ENCODE peak calls at places on chromosomes 11 and 22, in eight cellular contexts. One of them, this sample, is unnamed. For H3K4me1, the result is how much of the 10 kb centered on the place peaks cover.

GRCh38 chr11:7457211-7457610 is 28.1 kb upstream of the OLFML1 start:
- DNase-seq in breast epithelium: no peak
- DNase-seq in left ventricle myocardium inferior: no peak
- DNase-seq in OCI-LY7: no peak
- DNase-seq in IMR-90: no peak
- DNase-seq in right lobe of liver: no peak
- DNase-seq in CD8-positive, alpha-beta T cell: no peak
- DNase-seq in tibial artery: no peak
- DNase-seq in this sample: peak

GRCh38 chr22:35334010-35334409 is 34.3 kb downstream of the TOM1 start:
- DNase-seq in breast epithelium: no peak
- DNase-seq in left ventricle myocardium inferior: no peak
- DNase-seq in OCI-LY7: no peak
- DNase-seq in IMR-90: no peak
- DNase-seq in right lobe of liver: no peak
- DNase-seq in CD8-positive, alpha-beta T cell: no peak
- DNase-seq in tibial artery: no peak
- DNase-seq in this sample: no peak

GRCh38 chr22:38873469-38874411 is 1.7 kb upstream of the CBX6 start:
- DNase-seq in breast epithelium: peak
- DNase-seq in left ventricle myocardium inferior: no peak
- DNase-seq in OCI-LY7: no peak
- DNase-seq in IMR-90: no peak
- DNase-seq in right lobe of liver: no peak
- DNase-seq in CD8-positive, alpha-beta T cell: peak
- DNase-seq in tibial artery: no peak
- DNase-seq in this sample: peak

GRCh38 chr11:12165237-12165875 is 55.0 kb downstream of the MICAL2 start:
- DNase-seq in breast epithelium: no peak
- DNase-seq in left ventricle myocardium inferior: no peak
- DNase-seq in OCI-LY7: no peak
- DNase-seq in IMR-90: no peak
- DNase-seq in right lobe of liver: no peak
- DNase-seq in CD8-positive, alpha-beta T cell: no peak
- DNase-seq in tibial artery: no peak
- DNase-seq in this sample: no peak

GRCh38 chr22:45599836-45600577 is 71.6 kb upstream of the ATXN10 start:
- DNase-seq in breast epithelium: no peak
- DNase-seq in left ventricle myocardium inferior: no peak
- DNase-seq in OCI-LY7: no peak
- DNase-seq in IMR-90: no peak
- DNase-seq in right lobe of liver: no peak
- DNase-seq in CD8-positive, alpha-beta T cell: no peak
- DNase-seq in tibial artery: no peak
- DNase-seq in this sample: no peak

GRCh38 chr11:2287102-2287501 is 14.6 kb downstream of the C11orf21 start:
- DNase-seq in breast epithelium: no peak
- DNase-seq in left ventricle myocardium inferior: no peak
- DNase-seq in OCI-LY7: no peak
- DNase-seq in IMR-90: no peak
- DNase-seq in right lobe of liver: peak
- DNase-seq in CD8-positive, alpha-beta T cell: no peak
- DNase-seq in tibial artery: no peak
- DNase-seq in this sample: no peak

GRCh38 chr11:31769241-31769640 is 41.9 kb downstream of the PAX6 start:
- DNase-seq in breast epithelium: no peak
- DNase-seq in left ventricle myocardium inferior: no peak
- DNase-seq in OCI-LY7: no peak
- DNase-seq in IMR-90: no peak
- DNase-seq in right lobe of liver: no peak
- DNase-seq in CD8-positive, alpha-beta T cell: no peak
- DNase-seq in tibial artery: no peak
- DNase-seq in this sample: no peak

GRCh38 chr22:36986242-36986821 is 32.9 kb downstream of the TST start:
- DNase-seq in breast epithelium: no peak
- DNase-seq in left ventricle myocardium inferior: no peak
- DNase-seq in OCI-LY7: peak
- DNase-seq in IMR-90: no peak
- DNase-seq in right lobe of liver: peak
- DNase-seq in CD8-positive, alpha-beta T cell: peak
- DNase-seq in tibial artery: no peak
- DNase-seq in this sample: no peak

GRCh38 chr11:7046474-7046873 is 26.2 kb downstream of the NLRP14 start:
- DNase-seq in breast epithelium: no peak
- DNase-seq in left ventricle myocardium inferior: no peak
- DNase-seq in OCI-LY7: no peak
- DNase-seq in IMR-90: peak
- DNase-seq in right lobe of liver: no peak
- DNase-seq in CD8-positive, alpha-beta T cell: no peak
- DNase-seq in tibial artery: no peak
- DNase-seq in this sample: no peak

GRCh38 chr11:697811-698311 is 2.2 kb downstream of the TMEM80 start:
- DNase-seq in breast epithelium: no peak
- DNase-seq in left ventricle myocardium inferior: no peak
- DNase-seq in OCI-LY7: no peak
- DNase-seq in IMR-90: peak
- DNase-seq in right lobe of liver: no peak
- DNase-seq in CD8-positive, alpha-beta T cell: no peak
- DNase-seq in tibial artery: no peak
- DNase-seq in this sample: peak

GRCh38 chr11:63012450-63013238 is 3.0 kb downstream of the SLC22A8 start:
- DNase-seq in breast epithelium: no peak
- DNase-seq in left ventricle myocardium inferior: no peak
- DNase-seq in OCI-LY7: no peak
- DNase-seq in IMR-90: no peak
- DNase-seq in right lobe of liver: no peak
- DNase-seq in CD8-positive, alpha-beta T cell: no peak
- DNase-seq in tibial artery: no peak
- DNase-seq in this sample: no peak

GRCh38 chr11:68018730-68019190 is 8.6 kb downstream of the ALDH3B1 start:
- DNase-seq in breast epithelium: no peak
- DNase-seq in left ventricle myocardium inferior: no peak
- DNase-seq in OCI-LY7: no peak
- DNase-seq in IMR-90: no peak
- DNase-seq in right lobe of liver: no peak
- DNase-seq in CD8-positive, alpha-beta T cell: no peak
- DNase-seq in tibial artery: no peak
- DNase-seq in this sample: no peak

GRCh38 chr11:104968856-104969776 is 742 bp upstream of the CASP4 start:
- DNase-seq in breast epithelium: peak
- DNase-seq in left ventricle myocardium inferior: peak
- DNase-seq in OCI-LY7: no peak
- DNase-seq in IMR-90: peak
- DNase-seq in right lobe of liver: peak
- DNase-seq in CD8-positive, alpha-beta T cell: no peak
- DNase-seq in tibial artery: peak
- DNase-seq in this sample: no peak

GRCh38 chr11:58582437-58582836 is 3.6 kb downstream of the ZFP91 start:
- DNase-seq in breast epithelium: no peak
- DNase-seq in left ventricle myocardium inferior: no peak
- DNase-seq in OCI-LY7: no peak
- DNase-seq in IMR-90: no peak
- DNase-seq in right lobe of liver: no peak
- DNase-seq in CD8-positive, alpha-beta T cell: no peak
- DNase-seq in tibial artery: no peak
- DNase-seq in this sample: no peak

GRCh38 chr11:70763606-70764005 is 365.3 kb downstream of the CTTN start:
- DNase-seq in breast epithelium: no peak
- DNase-seq in left ventricle myocardium inferior: no peak
- DNase-seq in OCI-LY7: no peak
- DNase-seq in IMR-90: peak
- DNase-seq in right lobe of liver: no peak
- DNase-seq in CD8-positive, alpha-beta T cell: no peak
- DNase-seq in tibial artery: no peak
- DNase-seq in this sample: no peak

GRCh38 chr11:76694664-76695063 is 24.1 kb upstream of the LRRC32 start:
- DNase-seq in breast epithelium: no peak
- DNase-seq in left ventricle myocardium inferior: no peak
- DNase-seq in OCI-LY7: no peak
- DNase-seq in IMR-90: peak
- DNase-seq in right lobe of liver: no peak
- DNase-seq in CD8-positive, alpha-beta T cell: no peak
- DNase-seq in tibial artery: no peak
- DNase-seq in this sample: no peak

GRCh38 chr22:23215294-23216204 is 35.2 kb downstream of the BCR start:
- DNase-seq in breast epithelium: no peak
- DNase-seq in left ventricle myocardium inferior: no peak
- DNase-seq in OCI-LY7: no peak
- DNase-seq in IMR-90: peak
- DNase-seq in right lobe of liver: no peak
- DNase-seq in CD8-positive, alpha-beta T cell: no peak
- DNase-seq in tibial artery: peak
- DNase-seq in this sample: peak

GRCh38 chr11:69899957-69900821 is 81.0 kb upstream of the FGF3 start:
- DNase-seq in breast epithelium: peak
- DNase-seq in left ventricle myocardium inferior: no peak
- DNase-seq in OCI-LY7: no peak
- DNase-seq in IMR-90: no peak
- DNase-seq in right lobe of liver: peak
- DNase-seq in CD8-positive, alpha-beta T cell: no peak
- DNase-seq in tibial artery: no peak
- DNase-seq in this sample: no peak

GRCh38 chr11:64802370-64803162 is 448 bp downstream of the MAP4K2 start:
- DNase-seq in breast epithelium: no peak
- DNase-seq in left ventricle myocardium inferior: peak
- DNase-seq in OCI-LY7: peak
- DNase-seq in IMR-90: no peak
- DNase-seq in right lobe of liver: no peak
- DNase-seq in CD8-positive, alpha-beta T cell: peak
- DNase-seq in tibial artery: peak
- DNase-seq in this sample: no peak

GRCh38 chr11:61956191-61957027 is 6.3 kb downstream of the BEST1 start:
- DNase-seq in breast epithelium: no peak
- DNase-seq in left ventricle myocardium inferior: no peak
- DNase-seq in OCI-LY7: no peak
- DNase-seq in IMR-90: no peak
- DNase-seq in right lobe of liver: no peak
- DNase-seq in CD8-positive, alpha-beta T cell: no peak
- DNase-seq in tibial artery: no peak
- DNase-seq in this sample: no peak

GRCh38 chr11:132658696-132659095 is 873.6 kb downstream of the OPCML start:
- DNase-seq in breast epithelium: no peak
- DNase-seq in left ventricle myocardium inferior: no peak
- DNase-seq in OCI-LY7: no peak
- DNase-seq in IMR-90: no peak
- DNase-seq in right lobe of liver: no peak
- DNase-seq in CD8-positive, alpha-beta T cell: no peak
- DNase-seq in tibial artery: no peak
- DNase-seq in this sample: peak

GRCh38 chr11:126334665-126335462 is 20.6 kb upstream of the ST3GAL4 start:
- DNase-seq in breast epithelium: no peak
- DNase-seq in left ventricle myocardium inferior: no peak
- DNase-seq in OCI-LY7: no peak
- DNase-seq in IMR-90: peak
- DNase-seq in right lobe of liver: no peak
- DNase-seq in CD8-positive, alpha-beta T cell: no peak
- DNase-seq in tibial artery: peak
- DNase-seq in this sample: no peak

GRCh38 chr11:40328890-40329617 is 1130.4 kb downstream of the LRRC4C start:
- DNase-seq in breast epithelium: peak
- DNase-seq in left ventricle myocardium inferior: peak
- DNase-seq in OCI-LY7: no peak
- DNase-seq in IMR-90: peak
- DNase-seq in right lobe of liver: no peak
- DNase-seq in CD8-positive, alpha-beta T cell: no peak
- DNase-seq in tibial artery: peak
- DNase-seq in this sample: peak

GRCh38 chr11:96339704-96340554 is 3.1 kb downstream of the MAML2 start:
- DNase-seq in breast epithelium: peak
- DNase-seq in left ventricle myocardium inferior: no peak
- DNase-seq in OCI-LY7: no peak
- DNase-seq in IMR-90: peak
- DNase-seq in right lobe of liver: no peak
- DNase-seq in CD8-positive, alpha-beta T cell: no peak
- DNase-seq in tibial artery: no peak
- DNase-seq in this sample: no peak

GRCh38 chr22:44926491-44927415 is 83.1 kb downstream of the PHF21B start:
- DNase-seq in breast epithelium: no peak
- DNase-seq in left ventricle myocardium inferior: peak
- DNase-seq in OCI-LY7: no peak
- DNase-seq in IMR-90: no peak
- DNase-seq in right lobe of liver: peak
- DNase-seq in CD8-positive, alpha-beta T cell: no peak
- DNase-seq in tibial artery: no peak
- DNase-seq in this sample: no peak

GRCh38 chr22:19176175-19176630 is 2.3 kb downstream of the SLC25A1 start:
- DNase-seq in breast epithelium: no peak
- DNase-seq in left ventricle myocardium inferior: no peak
- DNase-seq in OCI-LY7: no peak
- DNase-seq in IMR-90: no peak
- DNase-seq in right lobe of liver: no peak
- DNase-seq in CD8-positive, alpha-beta T cell: no peak
- DNase-seq in tibial artery: no peak
- DNase-seq in this sample: no peak
- H3K4me1 ChIP-seq in breast epithelium: under half
- H3K4me1 ChIP-seq in left ventricle myocardium inferior: half or more
- H3K4me1 ChIP-seq in OCI-LY7: half or more
- H3K4me1 ChIP-seq in IMR-90: under half
- H3K4me1 ChIP-seq in right lobe of liver: under half
- H3K4me1 ChIP-seq in CD8-positive, alpha-beta T cell: under half
- H3K4me1 ChIP-seq in tibial artery: under half
- H3K4me1 ChIP-seq in this sample: under half

GRCh38 chr11:129590030-129590752 is 214.5 kb downstream of the BARX2 start:
- DNase-seq in breast epithelium: no peak
- DNase-seq in left ventricle myocardium inferior: no peak
- DNase-seq in OCI-LY7: no peak
- DNase-seq in IMR-90: no peak
- DNase-seq in right lobe of liver: no peak
- DNase-seq in CD8-positive, alpha-beta T cell: no peak
- DNase-seq in tibial artery: no peak
- DNase-seq in this sample: peak
- H3K27ac ChIP-seq in breast epithelium: no peak
- H3K27ac ChIP-seq in left ventricle myocardium inferior: no peak
- H3K27ac ChIP-seq in OCI-LY7: no peak
- H3K27ac ChIP-seq in IMR-90: no peak
- H3K27ac ChIP-seq in right lobe of liver: no peak
- H3K27ac ChIP-seq in CD8-positive, alpha-beta T cell: no peak
- H3K27ac ChIP-seq in tibial artery: no peak
- H3K27ac ChIP-seq in this sample: peak

DNA sequence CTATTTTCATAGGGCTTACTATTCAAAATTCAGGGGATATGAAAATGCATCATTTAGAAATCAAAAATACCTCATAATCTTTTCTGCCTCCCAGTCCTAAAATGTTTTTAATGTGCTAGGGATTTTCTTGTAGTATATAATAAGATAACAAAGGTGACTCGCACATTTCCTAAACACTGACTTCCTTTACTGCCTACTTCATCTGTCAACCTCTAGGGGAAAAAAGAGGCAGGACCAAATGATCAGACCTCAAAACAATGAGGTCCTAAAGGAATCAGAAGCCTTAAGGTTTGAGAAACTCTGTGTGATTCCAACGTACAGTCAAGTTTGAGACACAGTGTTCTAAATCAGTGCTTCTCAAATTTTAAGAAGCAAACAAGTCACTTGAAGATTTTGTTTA is 56.1 kb upstream of the POU2AF2 start:
- DNase-seq in breast epithelium: no peak
- DNase-seq in left ventricle myocardium inferior: no peak
- DNase-seq in OCI-LY7: peak
- DNase-seq in IMR-90: peak
- DNase-seq in right lobe of liver: no peak
- DNase-seq in CD8-positive, alpha-beta T cell: no peak
- DNase-seq in tibial artery: no peak
- DNase-seq in this sample: no peak
- TF ChIP-seq CTCF in breast epithelium: no peak
- TF ChIP-seq CTCF in left ventricle myocardium inferior: no peak
- TF ChIP-seq CTCF in OCI-LY7: peak
- TF ChIP-seq CTCF in IMR-90: no peak
- TF ChIP-seq CTCF in right lobe of liver: no peak
- TF ChIP-seq CTCF in CD8-positive, alpha-beta T cell: no peak
- TF ChIP-seq CTCF in tibial artery: no peak
- TF ChIP-seq CTCF in this sample: peak

GRCh38 chr11:74009230-74009547 is 304 bp upstream of the UCP3 start:
- DNase-seq in breast epithelium: no peak
- DNase-seq in left ventricle myocardium inferior: no peak
- DNase-seq in OCI-LY7: no peak
- DNase-seq in IMR-90: no peak
- DNase-seq in right lobe of liver: no peak
- DNase-seq in CD8-positive, alpha-beta T cell: no peak
- DNase-seq in tibial artery: no peak
- DNase-seq in this sample: no peak
- H3K4me1 ChIP-seq in breast epithelium: under half
- H3K4me1 ChIP-seq in left ventricle myocardium inferior: half or more
- H3K4me1 ChIP-seq in OCI-LY7: under half
- H3K4me1 ChIP-seq in IMR-90: under half
- H3K4me1 ChIP-seq in right lobe of liver: under half
- H3K4me1 ChIP-seq in CD8-positive, alpha-beta T cell: half or more
- H3K4me1 ChIP-seq in tibial artery: under half
- H3K4me1 ChIP-seq in this sample: under half